ENCODE peak calls at places on chromosomes 4 and X, in ten cellular contexts. S, Q, P, I, H, K, C, L, R and D are unnamed samples. For H3K36me3, the result is how much of the 10 kb centered on the place peaks cover.

GRCh38 chr4:48141048-48141447 is 7.0 kb upstream of the TXK start:
- DNase-seq in K (no peak), H (no peak), P (no peak), I (no peak), R (no peak), S (no peak), Q (peak), L (no peak), C (peak), D (no peak)

GRCh38 chr4:38366451-38366850 is 297.5 kb upstream of the KLF3 start:
- DNase-seq in I (no peak), C (no peak), K (no peak), P (no peak), L (no peak), S (peak), Q (no peak), H (no peak), R (peak), D (no peak)

GRCh38 chrX:151825927-151826471 is 86.7 kb upstream of the MAGEA4 start:
- DNase-seq in Q (peak), I (no peak), L (no peak), P (no peak), R (peak), K (no peak), C (no peak), S (no peak), H (no peak), D (no peak)

GRCh38 chrX:54994099-54994498 is at the start of gene PFKFB1:
- DNase-seq in H (no peak), I (no peak), L (no peak), K (no peak), R (no peak), C (no peak), Q (no peak), P (no peak), S (no peak), D (no peak)

GRCh38 chrX:152901816-152902501 is 4.1 kb downstream of the ZNF185 start:
- DNase-seq in K (no peak), S (no peak), L (no peak), H (peak), Q (no peak), I (no peak), R (no peak), C (no peak), P (no peak), D (peak)

GRCh38 chrX:35787867-35788266 is 10.3 kb upstream of the MAGEB16 start:
- DNase-seq in S (no peak), L (no peak), C (no peak), Q (peak), H (no peak), I (no peak), P (no peak), R (no peak), K (no peak), D (no peak)

GRCh38 chrX:69618803-69619202 is 2.9 kb downstream of the EDA start:
- DNase-seq in H (no peak), L (no peak), Q (peak), R (peak), S (peak), C (peak), I (no peak), K (no peak), P (no peak), D (no peak)

GRCh38 chr4:125762537-125762936 is 447.8 kb downstream of the FAT4 start:
- DNase-seq in H (no peak), S (no peak), L (no peak), Q (peak), K (no peak), I (no peak), P (no peak), R (no peak), C (no peak), D (no peak)

GRCh38 chrX:24646745-24647182 is 383 bp downstream of the PCYT1B start:
- DNase-seq in C (peak), H (no peak), S (no peak), K (no peak), P (no peak), L (no peak), Q (no peak), R (no peak), I (no peak), D (no peak)

DNA sequence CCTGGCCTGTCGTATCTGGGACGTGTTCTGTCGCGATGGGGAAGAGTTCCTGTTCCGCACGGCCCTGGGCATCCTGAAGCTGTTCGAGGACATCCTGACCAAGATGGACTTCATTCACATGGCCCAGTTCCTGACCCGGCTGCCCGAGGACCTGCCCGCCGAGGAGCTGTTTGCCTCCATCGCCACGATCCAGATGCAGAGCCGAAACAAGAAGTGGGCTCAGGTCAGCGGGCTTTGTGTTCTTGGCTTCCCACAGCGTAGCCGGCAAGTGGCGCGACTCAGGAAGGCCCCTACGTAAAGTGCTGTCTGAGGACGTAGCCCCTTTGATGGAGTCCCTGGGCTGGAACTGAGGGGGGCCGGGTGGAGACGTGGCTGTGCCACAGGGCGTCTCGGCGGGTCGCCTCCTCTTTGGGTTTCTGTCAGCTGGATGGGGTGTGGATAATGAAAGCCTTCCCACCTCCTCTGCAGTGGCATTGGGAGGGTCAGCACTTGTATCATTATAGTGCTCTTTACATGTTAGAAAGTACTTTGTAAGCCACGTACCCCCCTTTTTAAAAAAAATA is 18.1 kb upstream of the TADA2B start:
- DNase-seq in P (no peak), I (no peak), L (no peak), C (no peak), S (no peak), R (no peak), Q (no peak), K (no peak), H (peak), D (no peak)
- H3K36me3 ChIP-seq in P (under half), I (half or more), L (under half), C (under half), S (under half), R (under half), Q (under half), K (half or more), H (half or more), D (half or more)

GRCh38 chr4:54281060-54281781 is 52.1 kb downstream of the PDGFRA start:
- DNase-seq in I (peak), H (no peak), C (no peak), R (peak), Q (peak), S (peak), L (peak), P (peak), K (peak), D (no peak)
- H3K36me3 ChIP-seq in I (under half), H (under half), C (half or more), R (under half), Q (under half), S (under half), L (under half), P (under half), K (under half), D (under half)

GRCh38 chr4:2830632-2831610 is 12.7 kb upstream of the ADD1 start:
- DNase-seq in P (no peak), C (peak), L (peak), Q (no peak), R (no peak), H (peak), I (peak), S (no peak), K (peak), D (peak)

GRCh38 chr4:2827874-2828751 is 15.5 kb upstream of the ADD1 start:
- DNase-seq in K (peak), P (no peak), I (peak), Q (no peak), H (peak), S (no peak), R (no peak), C (no peak), L (no peak), D (no peak)

GRCh38 chr4:2828758-2829181 is 14.9 kb upstream of the ADD1 start:
- DNase-seq in C (peak), Q (no peak), P (no peak), H (peak), S (no peak), L (no peak), K (no peak), R (no peak), I (no peak), D (no peak)

GRCh38 chr4:2829933-2830451 is 13.7 kb upstream of the ADD1 start:
- DNase-seq in Q (no peak), I (peak), R (no peak), K (peak), S (no peak), H (peak), P (no peak), L (peak), C (peak), D (no peak)

GRCh38 chr4:2829321-2829932 is 14.2 kb upstream of the ADD1 start:
- DNase-seq in K (peak), L (peak), P (no peak), S (no peak), I (peak), Q (no peak), R (no peak), H (peak), C (peak), D (no peak)
- H3K36me3 ChIP-seq in K (half or more), L (under half), P (under half), S (under half), I (half or more), Q (under half), R (under half), H (half or more), C (under half), D (under half)

GRCh38 chr4:67468801-67469200 is 76.5 kb downstream of the CENPC start:
- DNase-seq in R (no peak), K (no peak), L (no peak), H (no peak), P (no peak), C (no peak), S (no peak), Q (no peak), I (no peak), D (no peak)
- H3K36me3 ChIP-seq in R (under half), K (half or more), L (under half), H (half or more), P (under half), C (under half), S (under half), Q (under half), I (under half), D (under half)

DNA sequence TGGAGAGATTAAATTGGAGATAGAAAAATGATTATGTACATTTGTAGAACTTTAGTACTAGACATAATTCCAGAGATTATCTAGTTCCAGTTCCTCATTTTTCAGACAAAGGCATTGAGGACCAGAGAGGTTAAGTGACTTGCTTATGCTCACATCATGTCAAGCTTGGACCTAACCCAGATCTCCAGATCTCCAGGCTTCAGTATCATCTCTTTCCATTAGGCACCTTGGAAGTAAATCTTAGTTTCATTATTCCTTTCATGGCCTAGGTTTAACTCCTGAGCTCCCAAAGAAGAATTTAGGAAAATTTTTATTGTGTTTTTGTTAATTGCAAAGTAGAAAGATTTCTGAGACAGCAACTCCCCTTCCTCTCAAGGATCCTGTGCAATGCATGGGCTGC is 148.8 kb downstream of the GATB start:
- DNase-seq in H (no peak), C (no peak), L (no peak), R (no peak), I (no peak), K (no peak), S (no peak), P (no peak), Q (no peak), D (no peak)
- H3K36me3 ChIP-seq in H (under half), C (under half), L (under half), R (under half), I (under half), K (under half), S (under half), P (under half), Q (under half), D (under half)